ENCODE peak calls at places on chromosome 4, in ten cellular contexts. X is fibroblast of the conjunctiva; G is right atrium auricular region; H is NCI-H345; S is caudate nucleus; K is GM04504; A is brain pericyte; P is iris pigment epithelial cell; W is colonic mucosa; O is stimulated activated naive CD4-positive, alpha-beta T cell. J is an unnamed sample.

GRCh38 chr4:141158219-141158618 is 24.9 kb upstream of the RNF150 start:
- DNase-seq in X (peak; percentile 21), G (no peak), H (peak; percentile 22), S (peak; percentile 27), K (no peak), A (no peak), P (peak; percentile 34), W (no peak), O (no peak), J (no peak)

GRCh38 chr4:16029329-16029728 is 54.5 kb downstream of the PROM1 start:
- DNase-seq in X (no peak), G (no peak), H (no peak), S (no peak), K (no peak), A (peak; percentile 6), P (peak; percentile 89), W (no peak), O (no peak), J (no peak)

GRCh38 chr4:169115897-169116254 is 105.8 kb upstream of the CBR4 start:
- DNase-seq in X (peak; percentile 91), G (no peak), H (no peak), S (no peak), K (peak; percentile 86), A (no peak), P (peak; percentile 98), W (peak; percentile 55), O (no peak), J (no peak)

GRCh38 chr4:138741366-138741765 is 274.2 kb upstream of the NOCT start:
- DNase-seq in X (no peak), G (no peak), H (no peak), S (no peak), K (no peak), A (no peak), P (no peak), W (no peak), O (no peak), J (no peak)

GRCh38 chr4:94976371-94977011 is 218.7 kb downstream of the BMPR1B start:
- DNase-seq in X (peak; percentile 80), G (no peak), H (no peak), S (no peak), K (peak; percentile 57), A (peak; percentile 76), P (peak; percentile 60), W (no peak), O (no peak), J (no peak)

GRCh38 chr4:155339588-155339987 is 37.2 kb downstream of the MAP9 start:
- DNase-seq in X (no peak), G (no peak), H (no peak), S (no peak), K (no peak), A (no peak), P (no peak), W (peak; percentile 42), O (no peak), J (no peak)

GRCh38 chr4:152399246-152399645 is 136.6 kb downstream of the FBXW7 start:
- DNase-seq in X (no peak), G (no peak), H (no peak), S (no peak), K (no peak), A (no peak), P (no peak), W (no peak), O (no peak), J (no peak)

GRCh38 chr4:79576480-79576803 is 168.4 kb upstream of the GK2 start:
- DNase-seq in X (peak; percentile 14), G (no peak), H (peak; percentile 30), S (no peak), K (no peak), A (no peak), P (peak; percentile 33), W (no peak), O (no peak), J (no peak)

GRCh38 chr4:22463179-22463578 is 52.7 kb downstream of the ADGRA3 start:
- DNase-seq in X (no peak), G (no peak), H (no peak), S (no peak), K (no peak), A (no peak), P (no peak), W (no peak), O (no peak), J (no peak)

GRCh38 chr4:681736-682451 is 7.1 kb downstream of the SLC49A3 start:
- DNase-seq in X (no peak), G (no peak), H (peak; percentile 74), S (no peak), K (no peak), A (no peak), P (no peak), W (peak; percentile 88), O (no peak), J (no peak)

GRCh38 chr4:184384056-184384809 is 90.1 kb downstream of the IRF2 start:
- DNase-seq in X (peak; percentile 93), G (peak; percentile 73), H (no peak), S (no peak), K (peak; percentile 59), A (peak; percentile 73), P (peak; percentile 99), W (peak; percentile 63), O (no peak), J (no peak)

GRCh38 chr4:56134272-56134671 is 185.5 kb downstream of the CEP135 start:
- DNase-seq in X (peak; percentile 52), G (no peak), H (no peak), S (no peak), K (no peak), A (no peak), P (peak; percentile 78), W (peak; percentile 25), O (no peak), J (no peak)

GRCh38 chr4:16818005-16818404 is 80.4 kb downstream of the LDB2 start:
- DNase-seq in X (no peak), G (no peak), H (no peak), S (no peak), K (no peak), A (no peak), P (no peak), W (no peak), O (no peak), J (no peak)

GRCh38 chr4:55346851-55347255 is 811 bp downstream of the SRD5A3 start:
- DNase-seq in X (no peak), G (no peak), H (no peak), S (no peak), K (no peak), A (no peak), P (no peak), W (no peak), O (no peak), J (no peak)

GRCh38 chr4:26404597-26405323 is 83.9 kb downstream of the RBPJ start:
- DNase-seq in X (no peak), G (no peak), H (no peak), S (no peak), K (no peak), A (no peak), P (no peak), W (no peak), O (no peak), J (no peak)

GRCh38 chr4:93779228-93779627 is 49.3 kb upstream of the ATOH1 start:
- DNase-seq in X (no peak), G (no peak), H (no peak), S (no peak), K (no peak), A (no peak), P (no peak), W (no peak), O (no peak), J (no peak)

GRCh38 chr4:78056265-78057129 is 626 bp upstream of the FRAS1 start:
- DNase-seq in X (peak; percentile 83), G (peak; percentile 72), H (peak; percentile 91), S (peak; percentile 21), K (peak; percentile 64), A (peak; percentile 31), P (peak; percentile 82), W (peak; percentile 91), O (no peak), J (no peak)

GRCh38 chr4:183966371-183966770 is 61.3 kb downstream of the STOX2 start:
- DNase-seq in X (no peak), G (no peak), H (no peak), S (no peak), K (no peak), A (no peak), P (no peak), W (no peak), O (no peak), J (no peak)

GRCh38 chr4:814312-814850 is 11.5 kb downstream of the CPLX1 start:
- DNase-seq in X (no peak), G (no peak), H (no peak), S (no peak), K (no peak), A (no peak), P (no peak), W (no peak), O (no peak), J (no peak)

GRCh38 chr4:7547368-7548040 is 112.8 kb upstream of the PSAPL1 start:
- DNase-seq in X (no peak), G (no peak), H (peak; percentile 28), S (no peak), K (no peak), A (no peak), P (no peak), W (no peak), O (no peak), J (no peak)

J was measured in CD14-positive monocyte.